ENCODE peak calls at places on chromosomes 13 and 19, in seven cellular contexts. One of them, this sample, is unnamed.

GRCh38 chr19:800360-801029 is 3.2 kb downstream of the PTBP1 start:
- DNase-seq in ACHN: no peak
- DNase-seq in breast epithelium: peak; percentile 88
- DNase-seq in stimulated activated CD8-positive, alpha-beta memory T cell treated with anti-CD3 and anti-CD28 coated beads, Interleukin-4, amount 100 ng/mL, for 1 hour: no peak
- DNase-seq in stimulated activated CD4-positive, alpha-beta T cell treated with anti-CD3 and anti-CD28 coated beads, TNF-alpha, amount 100 ng/mL, for 48 hours: no peak
- DNase-seq in mucosa of gallbladder: peak; percentile 63
- DNase-seq in RPMI7951: no peak
- DNase-seq in this sample: no peak

GRCh38 chr13:37143901-37144300 is 38.4 kb upstream of the CSNK1A1L start:
- DNase-seq in stimulated activated CD4-positive, alpha-beta T cell treated with anti-CD3 and anti-CD28 coated beads, TNF-alpha, amount 100 ng/mL, for 48 hours: no peak
- DNase-seq in stimulated activated CD8-positive, alpha-beta memory T cell treated with anti-CD3 and anti-CD28 coated beads, Interleukin-4, amount 100 ng/mL, for 1 hour: no peak
- DNase-seq in breast epithelium: no peak
- DNase-seq in ACHN: no peak
- DNase-seq in mucosa of gallbladder: no peak
- DNase-seq in RPMI7951: no peak
- DNase-seq in this sample: no peak

GRCh38 chr19:45069056-45069455 is 7.2 kb downstream of the ZNF296 start:
- DNase-seq in mucosa of gallbladder: no peak
- DNase-seq in breast epithelium: peak; percentile 84
- DNase-seq in stimulated activated CD4-positive, alpha-beta T cell treated with anti-CD3 and anti-CD28 coated beads, TNF-alpha, amount 100 ng/mL, for 48 hours: no peak
- DNase-seq in RPMI7951: peak; percentile 36
- DNase-seq in stimulated activated CD8-positive, alpha-beta memory T cell treated with anti-CD3 and anti-CD28 coated beads, Interleukin-4, amount 100 ng/mL, for 1 hour: no peak
- DNase-seq in ACHN: peak; percentile 11
- DNase-seq in this sample: no peak

GRCh38 chr13:102182170-102182569 is 219.7 kb downstream of the FGF14 start:
- DNase-seq in ACHN: no peak
- DNase-seq in RPMI7951: no peak
- DNase-seq in stimulated activated CD4-positive, alpha-beta T cell treated with anti-CD3 and anti-CD28 coated beads, TNF-alpha, amount 100 ng/mL, for 48 hours: no peak
- DNase-seq in breast epithelium: no peak
- DNase-seq in mucosa of gallbladder: peak; percentile 48
- DNase-seq in stimulated activated CD8-positive, alpha-beta memory T cell treated with anti-CD3 and anti-CD28 coated beads, Interleukin-4, amount 100 ng/mL, for 1 hour: no peak
- DNase-seq in this sample: no peak

GRCh38 chr19:40193587-40193849 is 2.3 kb downstream of the MAP3K10 start:
- DNase-seq in mucosa of gallbladder: no peak
- DNase-seq in RPMI7951: no peak
- DNase-seq in stimulated activated CD4-positive, alpha-beta T cell treated with anti-CD3 and anti-CD28 coated beads, TNF-alpha, amount 100 ng/mL, for 48 hours: no peak
- DNase-seq in stimulated activated CD8-positive, alpha-beta memory T cell treated with anti-CD3 and anti-CD28 coated beads, Interleukin-4, amount 100 ng/mL, for 1 hour: no peak
- DNase-seq in breast epithelium: no peak
- DNase-seq in ACHN: no peak
- DNase-seq in this sample: no peak

GRCh38 chr19:19160489-19161035 is 9.5 kb downstream of the MEF2B start:
- DNase-seq in ACHN: no peak
- DNase-seq in stimulated activated CD8-positive, alpha-beta memory T cell treated with anti-CD3 and anti-CD28 coated beads, Interleukin-4, amount 100 ng/mL, for 1 hour: no peak
- DNase-seq in mucosa of gallbladder: no peak
- DNase-seq in stimulated activated CD4-positive, alpha-beta T cell treated with anti-CD3 and anti-CD28 coated beads, TNF-alpha, amount 100 ng/mL, for 48 hours: no peak
- DNase-seq in breast epithelium: no peak
- DNase-seq in RPMI7951: no peak
- DNase-seq in this sample: no peak

GRCh38 chr13:38821753-38822551 is 135.1 kb downstream of the FREM2 start:
- DNase-seq in stimulated activated CD8-positive, alpha-beta memory T cell treated with anti-CD3 and anti-CD28 coated beads, Interleukin-4, amount 100 ng/mL, for 1 hour: no peak
- DNase-seq in ACHN: no peak
- DNase-seq in mucosa of gallbladder: no peak
- DNase-seq in RPMI7951: peak; percentile 65
- DNase-seq in stimulated activated CD4-positive, alpha-beta T cell treated with anti-CD3 and anti-CD28 coated beads, TNF-alpha, amount 100 ng/mL, for 48 hours: no peak
- DNase-seq in breast epithelium: no peak
- DNase-seq in this sample: no peak

GRCh38 chr19:8926341-8926740 is 83.9 kb downstream of the MUC16 start:
- DNase-seq in breast epithelium: no peak
- DNase-seq in RPMI7951: no peak
- DNase-seq in stimulated activated CD8-positive, alpha-beta memory T cell treated with anti-CD3 and anti-CD28 coated beads, Interleukin-4, amount 100 ng/mL, for 1 hour: no peak
- DNase-seq in stimulated activated CD4-positive, alpha-beta T cell treated with anti-CD3 and anti-CD28 coated beads, TNF-alpha, amount 100 ng/mL, for 48 hours: no peak
- DNase-seq in mucosa of gallbladder: no peak
- DNase-seq in ACHN: no peak
- DNase-seq in this sample: no peak

GRCh38 chr19:32809754-32810153 is 59.8 kb downstream of the SLC7A9 start:
- DNase-seq in ACHN: no peak
- DNase-seq in stimulated activated CD4-positive, alpha-beta T cell treated with anti-CD3 and anti-CD28 coated beads, TNF-alpha, amount 100 ng/mL, for 48 hours: no peak
- DNase-seq in breast epithelium: no peak
- DNase-seq in stimulated activated CD8-positive, alpha-beta memory T cell treated with anti-CD3 and anti-CD28 coated beads, Interleukin-4, amount 100 ng/mL, for 1 hour: no peak
- DNase-seq in mucosa of gallbladder: no peak
- DNase-seq in RPMI7951: no peak
- DNase-seq in this sample: no peak

GRCh38 chr19:21117041-21117907 is 24.6 kb upstream of the ZNF431 start:
- DNase-seq in stimulated activated CD8-positive, alpha-beta memory T cell treated with anti-CD3 and anti-CD28 coated beads, Interleukin-4, amount 100 ng/mL, for 1 hour: no peak
- DNase-seq in breast epithelium: no peak
- DNase-seq in RPMI7951: no peak
- DNase-seq in mucosa of gallbladder: no peak
- DNase-seq in ACHN: no peak
- DNase-seq in stimulated activated CD4-positive, alpha-beta T cell treated with anti-CD3 and anti-CD28 coated beads, TNF-alpha, amount 100 ng/mL, for 48 hours: no peak
- DNase-seq in this sample: no peak